ENCODE peak calls at places on chromosomes 5 and 9, in four cellular contexts. One of them, this sample, is unnamed. For H3K4me1, the result is how much of the 10 kb centered on the place peaks cover.

GRCh38 chr9:74824654-74825053 is 63.1 kb downstream of the TRPM6 start:
- DNase-seq in stomach: no peak
- DNase-seq in A549: no peak
- DNase-seq in IMR-90: no peak
- DNase-seq in this sample: peak

GRCh38 chr5:153658151-153658550 is 167.7 kb downstream of the GRIA1 start:
- DNase-seq in stomach: no peak
- DNase-seq in A549: no peak
- DNase-seq in IMR-90: no peak
- DNase-seq in this sample: no peak

GRCh38 chr5:34436761-34437501 is 219.2 kb upstream of the RAI14 start:
- DNase-seq in stomach: no peak
- DNase-seq in IMR-90: peak
- DNase-seq in A549: no peak
- DNase-seq in this sample: no peak

GRCh38 chr9:116842658-116843057 is 155.6 kb downstream of the TRIM32 start:
- DNase-seq in stomach: no peak
- DNase-seq in A549: no peak
- DNase-seq in IMR-90: no peak
- DNase-seq in this sample: no peak

GRCh38 chr5:80915716-80916115 is 44.4 kb upstream of the RASGRF2 start:
- DNase-seq in IMR-90: peak
- DNase-seq in A549: no peak
- DNase-seq in stomach: no peak
- DNase-seq in this sample: no peak

GRCh38 chr9:20207161-20207560 is 415.1 kb downstream of the MLLT3 start:
- DNase-seq in stomach: no peak
- DNase-seq in A549: no peak
- DNase-seq in IMR-90: no peak
- DNase-seq in this sample: no peak

GRCh38 chr9:90526386-90526785 is 116.2 kb downstream of the DIRAS2 start:
- DNase-seq in stomach: no peak
- DNase-seq in IMR-90: no peak
- DNase-seq in A549: no peak
- DNase-seq in this sample: no peak

GRCh38 chr9:134983506-134984371 is 66.0 kb upstream of the FCN1 start:
- DNase-seq in A549: no peak
- DNase-seq in stomach: no peak
- DNase-seq in IMR-90: no peak
- DNase-seq in this sample: peak

GRCh38 chr9:134355561-134356278 is 29.5 kb downstream of the RXRA start:
- DNase-seq in stomach: peak
- DNase-seq in A549: no peak
- DNase-seq in IMR-90: no peak
- DNase-seq in this sample: no peak

GRCh38 chr5:3353561-3353960 is 242.1 kb upstream of the IRX1 start:
- DNase-seq in stomach: peak
- DNase-seq in IMR-90: no peak
- DNase-seq in A549: no peak
- DNase-seq in this sample: no peak

GRCh38 chr9:26949604-26950003 is 2.6 kb upstream of the PLAA start:
- DNase-seq in stomach: no peak
- DNase-seq in A549: no peak
- DNase-seq in IMR-90: peak
- DNase-seq in this sample: no peak

GRCh38 chr9:811101-811531 is 30.4 kb upstream of the DMRT1 start:
- DNase-seq in stomach: no peak
- DNase-seq in IMR-90: peak
- DNase-seq in A549: peak
- DNase-seq in this sample: no peak

GRCh38 chr9:1129382-1129781 is 79.2 kb downstream of the DMRT2 start:
- DNase-seq in stomach: no peak
- DNase-seq in IMR-90: no peak
- DNase-seq in A549: no peak
- DNase-seq in this sample: no peak

GRCh38 chr9:119802621-119803020 is 433.4 kb upstream of the BRINP1 start:
- DNase-seq in IMR-90: no peak
- DNase-seq in stomach: no peak
- DNase-seq in A549: no peak
- DNase-seq in this sample: no peak

GRCh38 chr5:143889986-143890385 is 78.0 kb downstream of the HMHB1 start:
- DNase-seq in IMR-90: peak
- DNase-seq in A549: no peak
- DNase-seq in stomach: no peak
- DNase-seq in this sample: no peak

GRCh38 chr9:28821240-28821639 is 1248.0 kb upstream of the C9orf72 start:
- DNase-seq in A549: no peak
- DNase-seq in IMR-90: no peak
- DNase-seq in stomach: no peak
- DNase-seq in this sample: no peak

GRCh38 chr5:133341296-133341695 is 271.0 kb downstream of the FSTL4 start:
- DNase-seq in A549: no peak
- DNase-seq in IMR-90: no peak
- DNase-seq in stomach: no peak
- DNase-seq in this sample: no peak

GRCh38 chr5:56638061-56638621 is 177.2 kb upstream of the MAP3K1 start:
- DNase-seq in stomach: peak
- DNase-seq in A549: no peak
- DNase-seq in IMR-90: no peak
- DNase-seq in this sample: peak

GRCh38 chr9:123353984-123354591 is 1.9 kb upstream of the CRB2 start:
- DNase-seq in A549: peak
- DNase-seq in IMR-90: peak
- DNase-seq in stomach: peak
- DNase-seq in this sample: no peak

GRCh38 chr9:133502112-133502511 is 22.6 kb downstream of the MYMK start:
- DNase-seq in stomach: no peak
- DNase-seq in A549: no peak
- DNase-seq in IMR-90: no peak
- DNase-seq in this sample: no peak

GRCh38 chr9:3828495-3828894 is 302.7 kb upstream of the RFX3 start:
- DNase-seq in IMR-90: peak
- DNase-seq in A549: no peak
- DNase-seq in stomach: no peak
- DNase-seq in this sample: no peak

GRCh38 chr9:107976767-107977166 is 487.2 kb upstream of the KLF4 start:
- DNase-seq in A549: no peak
- DNase-seq in IMR-90: no peak
- DNase-seq in stomach: peak
- DNase-seq in this sample: no peak

GRCh38 chr9:135015986-135016640 is 71.4 kb upstream of the OLFM1 start:
- DNase-seq in A549: no peak
- DNase-seq in stomach: no peak
- DNase-seq in IMR-90: no peak
- DNase-seq in this sample: no peak

GRCh38 chr9:69768716-69769115 is 8.9 kb upstream of the PTAR1 start:
- DNase-seq in IMR-90: peak
- DNase-seq in stomach: no peak
- DNase-seq in A549: no peak
- DNase-seq in this sample: no peak

GRCh38 chr5:151675225-151675955 is 11.3 kb downstream of the SPARC start:
- DNase-seq in stomach: no peak
- DNase-seq in IMR-90: peak
- DNase-seq in A549: no peak
- DNase-seq in this sample: no peak

GRCh38 chr9:131517761-131518190 is 13.3 kb downstream of the UCK1 start:
- DNase-seq in A549: no peak
- DNase-seq in stomach: no peak
- DNase-seq in IMR-90: no peak
- DNase-seq in this sample: no peak

GRCh38 chr9:119761737-119762136 is 392.5 kb upstream of the BRINP1 start:
- DNase-seq in IMR-90: no peak
- DNase-seq in stomach: no peak
- DNase-seq in A549: no peak
- DNase-seq in this sample: no peak

GRCh38 chr5:163347671-163348070 is 89.7 kb upstream of the CCNG1 start:
- DNase-seq in A549: peak
- DNase-seq in stomach: peak
- DNase-seq in IMR-90: peak
- DNase-seq in this sample: no peak

GRCh38 chr5:57538341-57538955 is 55.8 kb upstream of the ACTBL2 start:
- DNase-seq in IMR-90: peak
- DNase-seq in stomach: no peak
- DNase-seq in A549: no peak
- DNase-seq in this sample: no peak

GRCh38 chr5:133354323-133355161 is 257.8 kb downstream of the FSTL4 start:
- DNase-seq in stomach: no peak
- DNase-seq in IMR-90: no peak
- DNase-seq in A549: no peak
- DNase-seq in this sample: no peak

GRCh38 chr5:147752666-147753290 is 29.8 kb downstream of the JAKMIP2 start:
- DNase-seq in A549: no peak
- DNase-seq in stomach: no peak
- DNase-seq in IMR-90: no peak
- DNase-seq in this sample: no peak

GRCh38 chr9:108784998-108785397 is 70.8 kb downstream of the ACTL7B start:
- DNase-seq in IMR-90: no peak
- DNase-seq in stomach: no peak
- DNase-seq in A549: no peak
- DNase-seq in this sample: no peak

GRCh38 chr9:36189978-36190377 is 743 bp upstream of the CLTA start:
- DNase-seq in stomach: no peak
- DNase-seq in A549: peak
- DNase-seq in IMR-90: no peak
- DNase-seq in this sample: no peak

GRCh38 chr9:3962467-3962866 is 337.4 kb downstream of the GLIS3 start:
- DNase-seq in A549: peak
- DNase-seq in IMR-90: peak
- DNase-seq in stomach: no peak
- DNase-seq in this sample: no peak

GRCh38 chr5:33321026-33321425 is 119.7 kb upstream of the TARS1 start:
- DNase-seq in IMR-90: peak
- DNase-seq in stomach: no peak
- DNase-seq in A549: no peak
- DNase-seq in this sample: no peak

DNA sequence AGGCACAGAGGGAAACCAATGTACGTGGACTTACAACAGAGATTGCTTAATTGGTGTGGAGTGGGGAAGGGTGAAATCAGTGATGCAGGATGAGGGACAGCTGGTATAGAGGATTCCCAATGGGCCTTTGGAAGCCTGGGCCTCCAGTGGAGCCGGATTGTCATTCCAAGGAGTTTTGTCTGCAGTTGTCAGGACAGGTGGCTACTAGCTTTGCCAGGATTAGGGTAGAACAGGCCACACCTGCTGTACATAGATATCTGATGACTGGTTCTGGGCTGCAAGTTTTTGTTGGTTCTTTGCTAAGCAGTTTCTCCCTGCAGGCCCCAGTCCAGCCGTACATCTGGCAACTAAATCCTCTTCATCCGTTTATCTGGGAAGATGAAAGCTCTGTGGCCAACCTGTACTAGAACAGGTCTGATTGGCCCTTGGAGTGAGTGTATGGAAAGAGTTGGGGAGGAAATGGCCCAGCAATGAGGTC is 4.3 kb downstream of the SKP2 start:
- DNase-seq in stomach: no peak
- DNase-seq in A549: no peak
- DNase-seq in IMR-90: peak
- DNase-seq in this sample: no peak
- H3K4me1 ChIP-seq in stomach: under half
- H3K4me1 ChIP-seq in A549: under half
- H3K4me1 ChIP-seq in IMR-90: under half
- H3K4me1 ChIP-seq in this sample: under half

DNA sequence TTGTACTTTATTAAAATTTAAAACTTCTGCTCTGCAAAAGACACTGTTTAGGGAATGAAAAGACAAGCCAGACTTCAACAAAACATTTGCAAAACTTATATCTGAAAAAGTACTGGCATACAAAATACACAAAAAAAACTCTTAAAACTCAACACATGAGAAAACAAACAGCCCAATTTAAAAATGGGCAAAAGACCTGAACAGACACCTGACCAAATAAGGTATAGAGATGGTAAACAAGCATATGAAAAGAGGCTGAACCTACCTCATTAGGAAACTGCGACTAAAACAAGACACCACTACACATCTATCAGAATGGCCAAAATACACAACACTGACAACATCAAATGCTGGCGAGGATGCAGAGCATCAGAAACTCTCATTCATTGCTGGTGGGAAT is 54.4 kb upstream of the LMX1B start:
- DNase-seq in stomach: no peak
- DNase-seq in A549: no peak
- DNase-seq in IMR-90: no peak
- DNase-seq in this sample: no peak
- TF ChIP-seq POLR2A in stomach: no peak
- TF ChIP-seq POLR2A in A549: no peak
- TF ChIP-seq POLR2A in IMR-90: no peak
- TF ChIP-seq POLR2A in this sample: no peak

DNA sequence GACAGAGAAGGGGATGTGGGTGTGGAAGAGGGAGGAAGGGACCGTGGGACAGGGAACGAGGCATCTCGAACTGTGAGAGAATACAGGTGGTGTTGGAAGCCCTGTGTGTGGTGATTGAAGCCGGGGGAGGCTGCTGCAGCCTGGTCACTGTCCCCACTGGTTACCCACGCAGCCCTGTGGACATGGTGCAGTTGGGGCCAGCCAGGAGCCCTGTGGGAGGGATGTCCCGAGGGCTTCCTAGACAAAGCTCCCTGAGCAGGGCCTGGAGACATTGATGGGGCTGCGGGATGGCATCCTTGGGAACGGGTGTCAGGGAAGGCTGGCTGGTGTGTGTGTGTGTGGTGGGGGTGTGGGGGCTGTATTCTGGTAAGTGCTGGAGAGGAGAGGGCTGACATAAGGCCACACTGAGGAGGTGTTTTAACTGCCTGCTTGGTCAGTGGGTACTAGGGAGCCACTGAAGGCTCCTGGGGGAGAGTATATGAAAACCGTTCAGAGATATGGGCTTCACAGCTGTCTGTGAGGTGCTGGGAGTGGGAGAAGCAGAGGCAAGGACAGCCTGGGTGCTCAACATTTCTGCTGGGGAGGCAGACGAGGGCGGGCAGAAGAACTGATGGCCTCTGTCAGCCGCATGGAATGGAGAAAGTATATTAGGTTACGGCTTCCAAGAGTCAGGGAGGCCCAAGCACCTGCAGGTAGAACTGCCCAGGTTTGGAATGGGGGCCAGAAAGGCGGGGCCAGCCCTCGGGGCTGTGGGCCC is 20.0 kb downstream of the WNK2 start:
- DNase-seq in A549: no peak
- DNase-seq in stomach: no peak
- DNase-seq in IMR-90: no peak
- DNase-seq in this sample: no peak
- H3K4me1 ChIP-seq in A549: under half
- H3K4me1 ChIP-seq in stomach: under half
- H3K4me1 ChIP-seq in IMR-90: under half
- H3K4me1 ChIP-seq in this sample: under half

GRCh38 chr9:76654575-76654974 is 109.7 kb upstream of the PCA3 start:
- DNase-seq in stomach: no peak
- DNase-seq in IMR-90: peak
- DNase-seq in A549: no peak
- DNase-seq in this sample: no peak

GRCh38 chr9:76655970-76656369 is 108.3 kb upstream of the PCA3 start:
- DNase-seq in IMR-90: no peak
- DNase-seq in stomach: no peak
- DNase-seq in A549: no peak
- DNase-seq in this sample: no peak

GRCh38 chr9:76658510-76659231 is 105.6 kb upstream of the PCA3 start:
- DNase-seq in IMR-90: peak
- DNase-seq in A549: peak
- DNase-seq in stomach: no peak
- DNase-seq in this sample: no peak

GRCh38 chr9:76655121-76655531 is 109.1 kb upstream of the PCA3 start:
- DNase-seq in stomach: no peak
- DNase-seq in A549: no peak
- DNase-seq in IMR-90: no peak
- DNase-seq in this sample: no peak

GRCh38 chr9:76657265-76657664 is 107.0 kb upstream of the PCA3 start:
- DNase-seq in stomach: no peak
- DNase-seq in A549: no peak
- DNase-seq in IMR-90: no peak
- DNase-seq in this sample: no peak
- TF ChIP-seq POLR2A in stomach: no peak
- TF ChIP-seq POLR2A in A549: no peak
- TF ChIP-seq POLR2A in IMR-90: no peak
- TF ChIP-seq POLR2A in this sample: no peak

This sample was measured in breast epithelium.